ENCODE peak calls at places on chromosomes 13 and 19, in seven cellular contexts. L is esophagus muscularis mucosa, X is psoas muscle, W is thoracic aorta, I is left lung, H is upper lobe of right lung, A is SK-N-SH. M is an unnamed sample. For H3K27me3, the result is how much of the 10 kb centered on the place peaks cover.

GRCh38 chr19:35645680-35646511 is 2.2 kb upstream of the COX6B1 start:
- DNase-seq in L (no peak), X (no peak), W (no peak), I (no peak), H (no peak), A (no peak), M (no peak)

GRCh38 chr13:51814825-51815650 is 11.1 kb upstream of the DHRS12 start:
- DNase-seq in L (no peak), X (peak), W (no peak), I (peak), H (no peak), A (peak), M (peak)

GRCh38 chr13:85521586-85521985 is 277.6 kb downstream of the SLITRK6 start:
- DNase-seq in L (no peak), X (no peak), W (no peak), I (no peak), H (no peak), A (no peak), M (no peak)

GRCh38 chr13:30739646-30740642 is 4.6 kb downstream of the ALOX5AP start:
- DNase-seq in L (no peak), X (no peak), W (no peak), I (no peak), H (no peak), A (no peak), M (peak)

GRCh38 chr19:38429055-38429810 is 3.2 kb upstream of the RASGRP4 start:
- DNase-seq in L (no peak), X (no peak), W (no peak), I (no peak), H (no peak), A (no peak), M (no peak)

GRCh38 chr13:42924290-42924803 is 67.7 kb downstream of the EPSTI1 start:
- DNase-seq in L (no peak), X (no peak), W (no peak), I (no peak), H (no peak), A (no peak), M (no peak)

GRCh38 chr19:40379446-40380198 is 10.4 kb downstream of the HIPK4 start:
- DNase-seq in L (no peak), X (no peak), W (no peak), I (no peak), H (no peak), A (peak), M (no peak)

GRCh38 chr19:35247526-35248309 is 1.1 kb upstream of the LSR start:
- DNase-seq in L (peak), X (no peak), W (no peak), I (peak), H (peak), A (no peak), M (peak)

GRCh38 chr19:38425810-38426466 is at the start of gene RASGRP4:
- DNase-seq in L (no peak), X (peak), W (no peak), I (peak), H (peak), A (no peak), M (peak)

GRCh38 chr13:30341815-30342570 is 34.6 kb upstream of the KATNAL1 start:
- DNase-seq in L (no peak), X (peak), W (peak), I (peak), H (peak), A (peak), M (no peak)

GRCh38 chr19:4472174-4472974 is at the start of gene HDGFL2:
- DNase-seq in L (no peak), X (peak), W (no peak), I (no peak), H (no peak), A (no peak), M (no peak)

GRCh38 chr13:74040200-74040599 is 94.0 kb downstream of the KLF12 start:
- DNase-seq in L (no peak), X (peak), W (no peak), I (no peak), H (no peak), A (peak), M (no peak)

GRCh38 chr13:75566658-75567057 is 17.1 kb downstream of the UCHL3 start:
- DNase-seq in L (no peak), X (no peak), W (no peak), I (no peak), H (no peak), A (peak), M (no peak)

GRCh38 chr19:18613589-18614234 is 1.0 kb downstream of the TMEM59L start:
- DNase-seq in L (no peak), X (no peak), W (no peak), I (no peak), H (no peak), A (no peak), M (no peak)

GRCh38 chr13:85536706-85537105 is 262.5 kb downstream of the SLITRK6 start:
- DNase-seq in L (no peak), X (no peak), W (no peak), I (no peak), H (no peak), A (no peak), M (no peak)

GRCh38 chr19:5038631-5039271 is 69.8 kb downstream of the KDM4B start:
- DNase-seq in L (no peak), X (no peak), W (no peak), I (no peak), H (no peak), A (peak), M (no peak)

GRCh38 chr13:88031980-88032562 is 360.9 kb downstream of the SLITRK5 start:
- DNase-seq in L (no peak), X (no peak), W (no peak), I (no peak), H (no peak), A (no peak), M (no peak)

GRCh38 chr19:51691122-51692064 is 1.7 kb upstream of the SPACA6 start:
- DNase-seq in L (peak), X (no peak), W (no peak), I (no peak), H (no peak), A (peak), M (no peak)

GRCh38 chr19:11423804-11424318 is 4.7 kb upstream of the RGL3 start:
- DNase-seq in L (no peak), X (no peak), W (no peak), I (no peak), H (no peak), A (peak), M (no peak)

GRCh38 chr19:17021793-17022590 is 4.6 kb downstream of the CPAMD8 start:
- DNase-seq in L (no peak), X (no peak), W (no peak), I (peak), H (no peak), A (no peak), M (no peak)

GRCh38 chr19:1388637-1389026 is 4.9 kb downstream of the NDUFS7 start:
- DNase-seq in L (no peak), X (no peak), W (no peak), I (no peak), H (no peak), A (no peak), M (no peak)

GRCh38 chr19:39936020-39936419 is 1.6 kb upstream of the FCGBP start:
- DNase-seq in L (no peak), X (no peak), W (no peak), I (no peak), H (no peak), A (no peak), M (no peak)

GRCh38 chr13:38908574-38908973 is 82.1 kb downstream of the STOML3 start:
- DNase-seq in L (no peak), X (no peak), W (no peak), I (no peak), H (no peak), A (no peak), M (no peak)

GRCh38 chr19:47417746-47418594 is 1.4 kb downstream of the MEIS3 start:
- DNase-seq in L (no peak), X (no peak), W (no peak), I (no peak), H (peak), A (peak), M (peak)

GRCh38 chr13:90443268-90443667 is 904.2 kb upstream of the MIR17HG start:
- DNase-seq in L (no peak), X (no peak), W (no peak), I (no peak), H (no peak), A (no peak), M (no peak)

GRCh38 chr19:33309826-33310225 is 7.5 kb upstream of the CEBPA start:
- DNase-seq in L (no peak), X (no peak), W (no peak), I (no peak), H (no peak), A (no peak), M (no peak)

GRCh38 chr19:33311326-33311682 is 9.0 kb upstream of the CEBPA start:
- DNase-seq in L (no peak), X (peak), W (no peak), I (no peak), H (peak), A (no peak), M (no peak)

GRCh38 chr19:33306853-33307792 is 4.8 kb upstream of the CEBPA start:
- DNase-seq in L (no peak), X (peak), W (no peak), I (no peak), H (no peak), A (no peak), M (no peak)

GRCh38 chr19:33312065-33312464 is 9.7 kb upstream of the CEBPA start:
- DNase-seq in L (no peak), X (no peak), W (no peak), I (no peak), H (no peak), A (no peak), M (no peak)

DNA sequence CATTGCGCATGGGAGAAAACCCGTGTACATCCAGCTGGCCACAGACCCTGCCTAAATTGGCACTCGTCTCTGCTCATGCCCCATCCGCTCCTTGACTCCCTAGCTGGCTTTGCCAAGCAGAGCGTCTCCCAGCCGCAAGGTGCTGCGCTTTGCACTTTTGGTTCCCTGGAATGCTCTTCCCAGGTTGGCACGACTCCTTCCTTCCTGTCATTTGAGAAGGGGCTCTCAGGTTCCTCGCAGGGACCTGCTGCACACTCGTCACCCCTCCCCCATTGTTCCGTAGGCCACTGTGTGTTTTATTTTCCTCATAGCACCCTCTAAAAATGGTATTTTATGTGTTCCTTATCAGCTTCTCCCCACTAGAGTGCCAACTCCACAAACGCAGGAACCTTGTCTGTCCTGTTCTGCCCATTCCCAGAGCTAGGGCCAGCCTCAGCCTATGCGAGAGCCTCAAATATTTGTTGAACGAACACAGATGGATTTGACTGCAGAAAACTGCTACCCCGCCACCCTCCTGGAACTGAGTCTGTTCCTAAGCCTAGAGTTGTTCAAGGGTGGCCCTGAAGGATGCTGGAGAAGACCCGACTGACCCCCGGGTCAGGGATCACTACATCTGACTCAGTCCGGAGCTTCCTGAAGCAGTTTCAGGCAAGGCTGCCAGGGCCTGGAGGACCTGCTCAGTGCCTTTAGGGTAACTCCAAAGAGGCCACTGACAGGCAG is 8.4 kb upstream of the CEBPA start:
- DNase-seq in L (no peak), X (peak), W (no peak), I (peak), H (peak), A (no peak), M (no peak)
- H3K4me3 ChIP-seq in L (no peak), X (peak), W (no peak), I (no peak), H (no peak), A (no peak), M (no peak)

GRCh38 chr19:46306501-46306900 is 9.7 kb downstream of the HIF3A start:
- DNase-seq in L (no peak), X (no peak), W (no peak), I (no peak), H (no peak), A (no peak), M (no peak)

GRCh38 chr19:46308510-46308909 is 11.7 kb downstream of the HIF3A start:
- DNase-seq in L (no peak), X (no peak), W (no peak), I (no peak), H (no peak), A (no peak), M (no peak)

GRCh38 chr19:46299695-46300094 is 2.9 kb downstream of the HIF3A start:
- DNase-seq in L (no peak), X (peak), W (no peak), I (no peak), H (peak), A (no peak), M (no peak)

GRCh38 chr19:46303345-46303701 is 6.5 kb downstream of the HIF3A start:
- DNase-seq in L (no peak), X (peak), W (no peak), I (no peak), H (peak), A (no peak), M (no peak)

GRCh38 chr19:46303702-46304397 is 7.0 kb downstream of the HIF3A start:
- DNase-seq in L (no peak), X (peak), W (no peak), I (peak), H (peak), A (peak), M (no peak)
- H3K27me3 ChIP-seq in L (under half), X (under half), W (under half), I (under half), H (under half), A (under half), M (under half)

DNA sequence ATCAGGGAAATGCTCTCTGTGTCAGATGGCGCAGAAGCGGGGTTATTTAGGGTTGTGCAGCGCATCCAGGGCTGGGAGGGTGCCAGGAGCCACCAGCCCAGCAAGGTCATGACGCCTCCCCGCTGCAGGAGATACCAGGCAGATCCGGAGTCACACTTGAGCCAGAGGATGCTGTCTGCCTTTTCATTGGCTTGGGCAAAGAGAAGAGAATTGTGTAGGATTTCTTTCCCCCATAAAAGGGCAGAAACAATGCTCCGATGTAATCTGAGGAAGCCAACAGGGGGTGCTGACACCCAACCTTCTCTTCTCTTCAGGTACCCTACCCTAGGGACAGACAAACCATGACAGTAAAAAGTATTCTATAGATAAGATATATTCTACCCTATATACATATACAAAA is 346.4 kb downstream of the TSHZ3 start:
- DNase-seq in L (no peak), X (no peak), W (no peak), I (no peak), H (no peak), A (peak), M (no peak)
- H3K27ac ChIP-seq in L (no peak), X (no peak), W (no peak), I (no peak), H (no peak), A (no peak), M (no peak)

DNA sequence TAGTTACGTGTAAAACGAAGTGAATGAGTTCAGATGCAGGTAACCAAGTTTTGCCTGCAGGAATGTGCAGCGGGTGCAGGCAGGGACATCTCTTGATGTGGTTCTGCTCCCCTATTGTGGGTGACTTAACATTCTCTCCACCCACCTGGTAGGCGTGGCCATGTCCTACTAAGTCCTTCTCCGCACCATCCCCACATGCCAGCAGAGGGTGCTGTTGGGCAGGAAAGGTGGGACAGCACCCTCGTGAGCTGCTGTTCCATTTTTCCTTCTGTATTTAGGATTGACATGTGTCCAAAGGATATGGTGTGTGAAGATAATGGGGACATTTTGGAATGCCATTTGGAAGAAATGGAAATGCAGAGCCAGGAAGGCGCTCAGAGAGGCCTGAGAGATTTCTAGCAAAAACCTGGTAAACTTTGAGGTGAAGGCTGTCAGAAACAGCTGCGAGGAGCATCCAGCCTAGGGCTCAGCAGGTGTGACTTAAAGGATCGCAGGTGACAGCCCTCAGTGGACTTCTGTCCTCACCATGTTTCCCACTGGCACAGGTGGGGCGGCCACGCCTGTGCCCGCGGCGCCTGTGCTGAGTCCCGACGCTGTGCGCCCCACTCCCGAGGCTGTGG is 26.2 kb upstream of the MCF2L start:
- DNase-seq in L (peak), X (peak), W (peak), I (peak), H (peak), A (peak), M (peak)
- H3K4me3 ChIP-seq in L (peak), X (peak), W (peak), I (peak), H (peak), A (peak), M (peak)

DNA sequence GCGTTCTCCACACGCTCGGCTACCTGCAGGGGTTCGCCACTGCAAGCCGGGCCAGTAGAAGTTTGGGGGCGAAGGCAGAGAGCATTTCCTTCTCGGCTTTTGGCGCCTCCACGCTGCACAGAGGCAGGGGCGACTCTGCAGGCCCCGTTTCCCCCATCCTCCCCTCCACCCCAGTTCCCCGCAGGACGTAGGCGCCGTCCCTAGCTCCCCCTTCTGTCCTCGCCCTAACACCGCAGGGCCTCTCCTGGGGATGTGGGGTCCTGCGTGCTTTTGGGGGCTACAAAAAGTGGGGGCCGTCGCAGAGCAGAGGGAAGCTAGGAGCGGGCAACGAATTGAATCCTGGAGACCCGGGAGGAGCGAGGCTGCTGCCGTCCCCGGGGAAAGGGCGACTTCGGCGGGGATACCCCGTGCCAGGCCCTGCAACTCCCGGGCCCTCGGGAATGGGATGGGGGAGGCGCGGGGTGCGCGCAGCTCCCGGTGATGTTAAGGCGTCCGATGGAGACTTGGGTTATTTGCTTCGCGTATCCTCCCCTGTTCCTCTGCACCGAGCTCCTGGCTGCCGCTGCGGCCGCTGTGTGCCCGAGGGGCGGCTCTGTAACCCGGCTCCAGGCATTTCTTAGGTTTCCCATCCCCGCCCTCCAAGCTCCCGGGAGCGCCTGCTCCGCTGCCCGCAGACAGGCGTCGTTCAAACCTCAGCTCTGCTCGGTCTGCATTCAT is 255.9 kb upstream of the SOX21 start:
- DNase-seq in L (no peak), X (no peak), W (no peak), I (no peak), H (no peak), A (peak), M (no peak)
- H3K27me3 ChIP-seq in L (under half), X (under half), W (under half), I (half or more), H (half or more), A (half or more), M (under half)

GRCh38 chr19:29188704-29189375 is 24.1 kb downstream of the UQCRFS1 start:
- DNase-seq in L (no peak), X (peak), W (no peak), I (no peak), H (no peak), A (no peak), M (no peak)
- H3K27ac ChIP-seq in L (no peak), X (no peak), W (no peak), I (no peak), H (no peak), A (no peak), M (no peak)

DNA sequence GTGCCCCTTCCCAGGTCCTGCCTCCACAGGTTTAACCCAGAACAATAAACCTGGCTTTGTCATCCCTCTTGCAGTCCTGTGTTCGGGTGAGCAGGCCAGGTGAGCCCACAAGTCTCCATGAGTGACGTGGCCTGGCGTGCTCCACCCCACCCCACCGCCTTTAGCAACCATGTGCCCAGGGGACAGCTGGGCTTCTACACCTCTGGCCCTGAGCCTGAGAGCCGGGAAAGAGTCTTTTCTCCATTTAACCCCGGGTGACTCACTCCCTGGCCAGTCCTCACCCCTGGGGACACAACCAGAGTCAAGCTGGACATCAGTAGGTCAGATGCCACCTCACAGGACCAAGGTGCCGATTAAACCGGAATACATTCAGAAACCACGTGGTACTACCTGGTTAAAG is 4.1 kb downstream of the C19orf53 start:
- DNase-seq in L (no peak), X (peak), W (no peak), I (no peak), H (no peak), A (no peak), M (no peak)
- H3K4me3 ChIP-seq in L (no peak), X (no peak), W (no peak), I (no peak), H (no peak), A (no peak), M (no peak)

M was measured in CD4-positive, alpha-beta memory T cell.